ENCODE peak calls at places on chromosomes 6 and 20, in four cellular contexts. I is IMR-90, Y is mesendoderm, Q is trophoblast cell. P is an unnamed sample. For H3K36me3, the result is how much of the 10 kb centered on the place peaks cover.

GRCh38 chr6:15387118-15387517 is 141.2 kb downstream of the JARID2 start:
- DNase-seq in I (peak), Y (no peak), Q (no peak), P (no peak)

GRCh38 chr6:143054329-143054728 is 6.4 kb upstream of the AIG1 start:
- DNase-seq in I (no peak), Y (no peak), Q (no peak), P (no peak)

GRCh38 chr6:33410711-33411631 is at the start of gene PHF1:
- DNase-seq in I (peak), Y (no peak), Q (no peak), P (no peak)

GRCh38 chr6:16058188-16058780 is 70.6 kb upstream of the MYLIP start:
- DNase-seq in I (no peak), Y (no peak), Q (no peak), P (no peak)

GRCh38 chr6:56490994-56491393 is 151.7 kb downstream of the DST start:
- DNase-seq in I (peak), Y (no peak), Q (no peak), P (no peak)

GRCh38 chr6:38170666-38171065 is 351.1 kb downstream of the ZFAND3 start:
- DNase-seq in I (no peak), Y (no peak), Q (no peak), P (no peak)

GRCh38 chr6:422423-423061 is 31.0 kb downstream of the IRF4 start:
- DNase-seq in I (peak), Y (peak), Q (no peak), P (no peak)

GRCh38 chr6:33201147-33201545 is 479 bp downstream of the SLC39A7 start:
- DNase-seq in I (no peak), Y (no peak), Q (no peak), P (no peak)

GRCh38 chr6:133128191-133128590 is 113.0 kb upstream of the EYA4 start:
- DNase-seq in I (peak), Y (peak), Q (no peak), P (no peak)

GRCh38 chr6:115577270-115577669 is 483.4 kb downstream of the FRK start:
- DNase-seq in I (no peak), Y (no peak), Q (no peak), P (no peak)

GRCh38 chr6:144449218-144449617 is 164.1 kb downstream of the UTRN start:
- DNase-seq in I (no peak), Y (no peak), Q (no peak), P (no peak)
- H3K36me3 ChIP-seq in I (under half), Y (under half), Q (under half), P (half or more)

DNA sequence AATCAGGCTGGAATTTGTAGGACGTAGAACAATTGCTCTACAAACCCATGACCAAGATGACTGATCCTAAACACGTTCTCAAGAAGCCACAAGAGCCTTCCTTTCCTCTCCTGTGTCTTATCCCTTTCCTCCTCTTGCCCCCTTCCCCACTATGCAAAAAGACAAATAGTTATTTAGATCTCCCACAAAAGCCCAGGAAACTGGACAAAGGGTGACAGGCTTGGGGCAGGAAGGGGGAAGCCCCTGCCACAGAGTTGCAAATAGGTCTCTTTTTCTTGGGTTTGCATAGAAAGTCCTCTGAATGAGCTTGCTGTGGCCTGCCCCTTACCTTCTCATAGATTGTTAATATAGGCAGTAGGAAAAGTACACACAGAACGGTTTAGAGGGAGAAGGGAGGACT is 377.1 kb upstream of the BTBD3 start:
- DNase-seq in I (no peak), Y (no peak), Q (no peak), P (no peak)
- H2BK120ac ChIP-seq in I (no peak), Y (no peak), Q (no peak), P (no peak)

GRCh38 chr20:1255675-1256074 is 10.4 kb upstream of the SNPH start:
- DNase-seq in I (no peak), Y (no peak), Q (no peak), P (no peak)

GRCh38 chr20:1247689-1248088 is 18.4 kb upstream of the SNPH start:
- DNase-seq in I (no peak), Y (no peak), Q (no peak), P (no peak)

GRCh38 chr20:1254307-1254706 is 11.8 kb upstream of the SNPH start:
- DNase-seq in I (no peak), Y (no peak), Q (no peak), P (no peak)

GRCh38 chr20:1252416-1252815 is 13.7 kb upstream of the SNPH start:
- DNase-seq in I (no peak), Y (peak), Q (no peak), P (no peak)
- H3K36me3 ChIP-seq in I (under half), Y (under half), Q (under half), P (under half)

GRCh38 chr20:23083553-23084220 is 2.4 kb downstream of the CD93 start:
- DNase-seq in I (no peak), Y (no peak), Q (no peak), P (no peak)
- H2BK120ac ChIP-seq in I (no peak), Y (no peak), Q (no peak), P (no peak)

DNA sequence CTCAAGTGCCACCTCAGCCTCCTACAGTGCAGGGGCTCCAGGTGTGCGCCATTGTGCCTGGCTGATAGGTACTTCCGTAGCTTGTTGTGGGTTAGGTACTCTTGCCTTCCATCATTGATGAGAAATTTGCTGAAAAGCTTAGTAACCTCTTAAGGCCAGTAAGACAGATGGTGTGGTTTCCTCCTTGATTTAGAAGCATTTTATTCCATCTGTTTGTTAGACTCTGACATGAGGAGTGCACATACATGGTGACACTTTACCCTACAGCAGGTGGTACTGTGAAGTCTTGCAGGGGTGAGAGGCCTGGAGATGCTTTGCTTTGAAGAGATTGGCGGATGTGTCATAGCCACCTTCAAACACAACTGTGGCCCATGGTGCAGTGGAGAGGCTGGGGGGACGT is 14.8 kb upstream of the MTG2 start:
- DNase-seq in I (no peak), Y (no peak), Q (no peak), P (no peak)
- H3K36me3 ChIP-seq in I (under half), Y (under half), Q (half or more), P (under half)

GRCh38 chr6:26270903-26271639 is 93.9 kb upstream of the BTN3A2 start:
- DNase-seq in I (peak), Y (peak), Q (peak), P (peak)

GRCh38 chr6:26269406-26270120 is 95.4 kb upstream of the BTN3A2 start:
- DNase-seq in I (no peak), Y (no peak), Q (no peak), P (no peak)

GRCh38 chr6:26270121-26270861 is 94.7 kb upstream of the BTN3A2 start:
- DNase-seq in I (no peak), Y (no peak), Q (no peak), P (no peak)

GRCh38 chr6:26272171-26272631 is 92.8 kb upstream of the BTN3A2 start:
- DNase-seq in I (no peak), Y (peak), Q (peak), P (peak)

DNA sequence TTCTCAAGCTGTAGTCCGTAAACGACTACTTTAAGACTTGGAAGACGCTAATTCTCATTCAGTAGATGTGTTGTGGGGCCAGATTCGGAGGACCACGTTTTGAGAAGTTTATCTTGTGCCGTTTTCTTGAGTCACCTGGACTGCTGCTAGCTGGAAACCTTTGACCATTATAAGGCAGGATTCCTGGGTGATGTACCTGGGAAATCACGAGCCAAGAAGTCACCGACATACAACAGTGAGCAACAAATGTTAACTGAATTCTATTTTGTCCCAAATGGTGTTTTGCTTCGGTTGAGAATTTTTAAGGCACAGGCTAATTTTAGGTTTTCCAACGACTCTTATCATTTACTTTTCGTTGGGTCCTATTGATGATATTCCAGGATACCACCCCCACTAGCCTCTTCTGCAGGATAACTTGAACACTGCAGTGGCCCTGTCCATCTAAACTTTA is 93.3 kb upstream of the BTN3A2 start:
- DNase-seq in I (no peak), Y (no peak), Q (peak), P (no peak)
- H2BK120ac ChIP-seq in I (peak), Y (peak), Q (no peak), P (no peak)

DNA sequence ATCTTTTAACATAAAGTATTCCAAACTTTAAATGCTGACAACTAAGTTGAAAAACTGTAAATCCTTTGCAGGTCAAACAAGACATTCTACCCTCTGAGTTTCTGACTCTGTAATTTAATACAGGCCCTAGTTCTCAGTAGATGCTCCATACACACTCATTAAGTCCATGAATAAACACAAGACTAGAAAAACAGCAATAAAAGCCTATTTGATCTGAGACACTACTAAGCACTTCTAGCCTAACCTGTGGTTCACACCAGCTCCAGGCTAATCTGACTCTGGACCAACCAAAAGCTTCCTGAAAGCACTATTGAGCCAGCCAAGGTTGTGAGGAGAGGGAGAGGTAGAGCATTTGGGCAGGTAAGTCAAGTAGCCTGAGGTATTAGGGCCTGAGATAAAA is 103.9 kb downstream of the EPM2A start:
- DNase-seq in I (no peak), Y (no peak), Q (no peak), P (no peak)
- H3K36me3 ChIP-seq in I (under half), Y (under half), Q (under half), P (under half)

GRCh38 chr20:58851969-58852458 is 502 bp upstream of the GNAS start:
- DNase-seq in I (no peak), Y (no peak), Q (no peak), P (no peak)
- H2BK120ac ChIP-seq in I (no peak), Y (no peak), Q (no peak), P (no peak)

GRCh38 chr6:31687860-31688693 is 7.2 kb upstream of the LY6G5C start:
- DNase-seq in I (no peak), Y (no peak), Q (no peak), P (no peak)
- H3K36me3 ChIP-seq in I (half or more), Y (under half), Q (half or more), P (under half)